ENCODE peak calls at places on chromosomes 6 and 20, in ten cellular contexts. L, N, W, J, Z, V, I, X, P and K are unnamed samples.
A peak's percentile ranks its signal among the peaks of the same experiment; 100 is the strongest.

GRCh38 chr6:118659513-118660217 is 8.3 kb upstream of the CEP85L start:
- DNase-seq in L (no peak), N (no peak), W (no peak), J (no peak), Z (no peak), V (no peak), I (no peak), X (no peak), P (no peak), K (peak; percentile 50)

GRCh38 chr6:36745836-36746235 is 48.2 kb downstream of the RAB44 start:
- DNase-seq in L (no peak), N (no peak), W (no peak), J (no peak), Z (no peak), V (no peak), I (no peak), X (no peak), P (no peak), K (no peak)

GRCh38 chr20:31849306-31849930 is 4.0 kb upstream of the FOXS1 start:
- DNase-seq in L (no peak), N (no peak), W (no peak), J (no peak), Z (no peak), V (no peak), I (no peak), X (no peak), P (no peak), K (peak; percentile 88)

GRCh38 chr20:47354710-47355488 is 1.6 kb downstream of the ZMYND8 start:
- DNase-seq in L (no peak), N (peak; percentile 19), W (no peak), J (peak; percentile 1), Z (no peak), V (no peak), I (no peak), X (no peak), P (no peak), K (no peak)

GRCh38 chr6:108689279-108690161 is 128.8 kb downstream of the FOXO3 start:
- DNase-seq in L (peak; percentile 57), N (no peak), W (peak; percentile 82), J (no peak), Z (peak; percentile 88), V (no peak), I (no peak), X (peak; percentile 94), P (no peak), K (no peak)

GRCh38 chr20:19867940-19868371 is 109.9 kb downstream of the RIN2 start:
- DNase-seq in L (no peak), N (peak; percentile 16), W (no peak), J (no peak), Z (no peak), V (no peak), I (no peak), X (peak; percentile 56), P (no peak), K (no peak)

GRCh38 chr6:34543421-34543820 is 12.7 kb downstream of the SPDEF start:
- DNase-seq in L (peak; percentile 82), N (no peak), W (no peak), J (no peak), Z (no peak), V (no peak), I (no peak), X (no peak), P (no peak), K (no peak)

GRCh38 chr20:63124782-63125580 is 91.0 kb downstream of the YTHDF1 start:
- DNase-seq in L (no peak), N (no peak), W (no peak), J (no peak), Z (no peak), V (no peak), I (no peak), X (peak; percentile 15), P (no peak), K (no peak)

GRCh38 chr6:6494677-6495076 is 93.8 kb upstream of the LY86 start:
- DNase-seq in L (peak; percentile 76), N (no peak), W (no peak), J (peak; percentile 74), Z (no peak), V (peak; percentile 55), I (no peak), X (peak; percentile 75), P (no peak), K (no peak)

GRCh38 chr6:21227486-21227885 is 366.1 kb upstream of the SOX4 start:
- DNase-seq in L (no peak), N (no peak), W (no peak), J (no peak), Z (no peak), V (no peak), I (no peak), X (no peak), P (no peak), K (no peak)

GRCh38 chr20:7736336-7736735 is 203.9 kb downstream of the HAO1 start:
- DNase-seq in L (no peak), N (no peak), W (no peak), J (no peak), Z (no peak), V (no peak), I (no peak), X (no peak), P (no peak), K (no peak)

GRCh38 chr6:119443993-119444641 is 94.6 kb upstream of the MAN1A1 start:
- DNase-seq in L (no peak), N (no peak), W (no peak), J (no peak), Z (no peak), V (no peak), I (no peak), X (no peak), P (no peak), K (no peak)

GRCh38 chr6:43476744-43477143 is 626 bp upstream of the TJAP1 start:
- DNase-seq in L (no peak), N (no peak), W (no peak), J (no peak), Z (no peak), V (peak; percentile 14), I (no peak), X (no peak), P (no peak), K (no peak)

GRCh38 chr6:217048-217659 is 75.1 kb upstream of the DUSP22 start:
- DNase-seq in L (peak; percentile 42), N (no peak), W (no peak), J (no peak), Z (no peak), V (no peak), I (no peak), X (no peak), P (no peak), K (no peak)

GRCh38 chr6:47651505-47651944 is 46.9 kb upstream of the ADGRF4 start:
- DNase-seq in L (peak; percentile 53), N (no peak), W (no peak), J (no peak), Z (peak; percentile 17), V (no peak), I (no peak), X (no peak), P (no peak), K (no peak)

GRCh38 chr6:90028080-90028778 is 134.0 kb downstream of the GJA10 start:
- DNase-seq in L (no peak), N (no peak), W (no peak), J (peak; percentile 56), Z (no peak), V (no peak), I (no peak), X (no peak), P (no peak), K (no peak)

GRCh38 chr6:44652551-44652950 is 265.0 kb downstream of the CDC5L start:
- DNase-seq in L (no peak), N (no peak), W (no peak), J (no peak), Z (no peak), V (no peak), I (no peak), X (no peak), P (no peak), K (no peak)